ENCODE peak calls at places on chromosomes 16 and 17, in six cellular contexts. B, P, D, L, F and H are unnamed samples.

GRCh38 chr17:43906951-43907424 is 348 bp downstream of the MPP2 start:
- DNase-seq in B (no peak), P (no peak), F (no peak), D (peak), L (no peak), H (no peak)

GRCh38 chr17:57902800-57903759 is 52.1 kb downstream of the CUEDC1 start:
- DNase-seq in F (peak), B (peak), L (peak), P (no peak), D (peak), H (no peak)

GRCh38 chr16:84983308-84983707 is 28.0 kb downstream of the ZDHHC7 start:
- DNase-seq in L (no peak), F (no peak), P (no peak), B (no peak), D (no peak), H (no peak)

GRCh38 chr17:39283098-39283497 is 57.4 kb upstream of the STAC2 start:
- DNase-seq in P (no peak), F (no peak), D (no peak), B (no peak), L (no peak), H (no peak)

GRCh38 chr16:70298988-70299938 is at the start of gene DDX19B:
- DNase-seq in B (peak), F (peak), D (peak), P (peak), L (peak), H (peak)

GRCh38 chr17:75876938-75877751 is 1.2 kb downstream of the TRIM47 start:
- DNase-seq in P (peak), L (peak), B (peak), D (peak), F (peak), H (peak)

GRCh38 chr16:68737046-68737729 is at the start of gene CDH1:
- DNase-seq in P (peak), B (no peak), F (peak), D (no peak), L (no peak), H (peak)

GRCh38 chr16:89122322-89122831 is 28.7 kb downstream of the ACSF3 start:
- DNase-seq in B (peak), P (peak), F (no peak), D (no peak), L (peak), H (no peak)

GRCh38 chr16:50841081-50841886 is 99.4 kb downstream of the CYLD start:
- DNase-seq in D (peak), B (no peak), P (peak), F (no peak), L (no peak), H (peak)

GRCh38 chr17:11290814-11291213 is 49.8 kb downstream of the SHISA6 start:
- DNase-seq in D (no peak), P (no peak), L (no peak), F (no peak), B (no peak), H (no peak)

GRCh38 chr16:637081-638018 is 1.2 kb upstream of the METTL26 start:
- DNase-seq in D (peak), B (peak), F (peak), L (peak), P (peak), H (peak)

GRCh38 chr16:77657016-77657415 is 65.3 kb upstream of the NUDT7 start:
- DNase-seq in P (peak), D (peak), L (no peak), F (peak), B (no peak), H (peak)

GRCh38 chr16:383326-384020 is 1.7 kb upstream of the PGAP6 start:
- DNase-seq in F (peak), L (peak), P (peak), D (no peak), B (no peak), H (peak)

GRCh38 chr17:59387351-59388069 is 56.1 kb downstream of the YPEL2 start:
- DNase-seq in P (no peak), L (no peak), D (peak), F (peak), B (no peak), H (no peak)

GRCh38 chr16:11349599-11350276 is 4.5 kb downstream of the RMI2 start:
- DNase-seq in D (peak), F (peak), B (no peak), P (no peak), L (no peak), H (no peak)

GRCh38 chr17:81000631-81001357 is 9.2 kb downstream of the CHMP6 start:
- DNase-seq in D (no peak), P (no peak), F (peak), L (no peak), B (no peak), H (no peak)

GRCh38 chr16:56769674-56770073 is 39.7 kb downstream of the NUP93 start:
- DNase-seq in P (no peak), D (no peak), L (no peak), B (no peak), F (no peak), H (no peak)

GRCh38 chr17:46842835-46843234 is 8.5 kb upstream of the WNT9B start:
- DNase-seq in F (no peak), B (no peak), D (no peak), P (peak), L (no peak), H (no peak)

GRCh38 chr17:82276951-82277350 is 3.5 kb upstream of the CSNK1D start:
- DNase-seq in F (no peak), D (no peak), L (no peak), P (no peak), B (no peak), H (no peak)

GRCh38 chr17:35011671-35012216 is 31.4 kb downstream of the LIG3 start:
- DNase-seq in D (no peak), F (no peak), P (no peak), L (no peak), B (no peak), H (no peak)

GRCh38 chr17:7004398-7005253 is 7.8 kb upstream of the RNASEK start:
- DNase-seq in B (peak), P (peak), L (peak), F (peak), D (peak), H (peak)

GRCh38 chr17:6061290-6061689 is 8.9 kb upstream of the WSCD1 start:
- DNase-seq in D (peak), B (no peak), P (no peak), L (no peak), F (peak), H (no peak)

GRCh38 chr16:88686062-88686438 is 257 bp downstream of the SNAI3 start:
- DNase-seq in P (peak), F (peak), D (peak), L (no peak), B (peak), H (no peak)

DNA sequence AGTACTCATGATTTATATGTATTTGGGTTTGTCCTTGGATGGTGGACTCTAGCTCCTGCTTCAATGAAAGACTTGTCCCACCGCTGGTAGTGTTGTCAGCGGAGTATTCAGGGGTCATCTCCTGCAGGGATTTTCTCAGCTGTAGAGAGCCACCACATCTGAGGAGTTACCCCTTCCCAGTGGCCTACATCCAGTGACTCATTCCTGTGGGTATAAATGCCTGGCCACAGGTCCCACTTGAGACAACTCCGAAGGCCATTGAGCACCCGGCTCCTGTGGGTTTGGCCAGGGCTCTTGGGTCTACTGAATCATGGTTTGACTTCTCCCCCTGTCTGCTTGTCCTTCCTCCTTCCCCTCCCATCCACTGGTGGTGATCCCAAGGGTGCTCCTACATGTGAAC is 34.6 kb upstream of the WSB1 start:
- DNase-seq in L (no peak), D (no peak), P (no peak), B (no peak), F (no peak), H (no peak)
- TF ChIP-seq EZH2phosphoT487 in L (no peak), D (no peak), P (no peak), B (no peak), F (no peak), H (no peak)

GRCh38 chr16:73956592-73957495 is 339.8 kb upstream of the PSMD7 start:
- DNase-seq in D (peak), F (peak), P (peak), L (peak), B (peak), H (peak)
- TF ChIP-seq EZH2phosphoT487 in D (no peak), F (no peak), P (no peak), L (no peak), B (no peak), H (no peak)

DNA sequence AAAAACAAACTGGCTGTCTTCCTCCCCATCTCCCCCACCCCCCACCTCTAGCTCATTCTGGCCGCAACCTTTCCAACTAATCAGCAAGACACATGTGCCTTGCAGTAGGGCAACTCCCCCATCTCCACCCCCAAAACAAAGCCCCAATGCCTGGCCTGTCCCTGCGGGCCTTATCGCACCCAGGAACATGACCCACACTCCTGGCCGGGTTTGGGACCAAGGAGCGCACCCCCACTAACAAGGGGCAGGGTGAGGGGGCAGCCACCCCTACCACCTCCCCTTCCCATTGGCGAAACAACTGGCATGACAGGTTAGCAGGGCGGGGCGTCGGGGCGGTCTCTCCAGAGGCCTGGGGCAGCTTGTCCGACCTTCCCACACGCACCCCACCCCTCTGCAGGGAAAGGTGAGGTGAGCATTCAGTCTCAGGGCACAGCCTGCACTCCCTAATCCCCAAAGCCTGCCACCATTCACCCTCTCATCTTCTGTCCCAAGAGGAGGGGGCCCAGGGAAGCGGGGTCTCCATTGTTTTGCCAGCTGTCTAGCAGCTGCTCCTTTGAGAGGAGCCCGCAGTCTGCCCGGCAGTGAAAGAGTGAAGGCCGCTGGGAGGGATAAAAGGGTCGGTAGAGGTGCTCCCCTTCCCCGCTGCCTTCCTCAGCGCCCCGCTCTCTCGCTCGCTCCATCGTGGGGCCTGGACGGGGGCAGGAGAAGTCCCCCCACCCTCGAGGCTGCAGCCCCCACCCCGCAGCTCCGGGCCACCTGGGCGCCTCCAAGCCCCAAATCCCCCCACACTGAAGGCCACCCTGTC is 764 bp downstream of the MYO18A start:
- DNase-seq in F (peak), D (peak), P (peak), L (no peak), B (no peak), H (peak)
- TF ChIP-seq EZH2phosphoT487 in F (no peak), D (no peak), P (no peak), L (no peak), B (no peak), H (no peak)

GRCh38 chr17:49521521-49522185 is 26.6 kb downstream of the NGFR start:
- DNase-seq in B (no peak), F (no peak), D (peak), P (no peak), L (no peak), H (no peak)

GRCh38 chr17:49523706-49524472 is 28.8 kb downstream of the NGFR start:
- DNase-seq in L (no peak), B (peak), D (peak), F (peak), P (no peak), H (no peak)

GRCh38 chr17:49523196-49523595 is 28.1 kb downstream of the NGFR start:
- DNase-seq in B (no peak), L (no peak), D (no peak), F (no peak), P (no peak), H (no peak)

GRCh38 chr17:49521088-49521450 is 26.0 kb downstream of the NGFR start:
- DNase-seq in D (no peak), P (no peak), B (no peak), F (no peak), L (no peak), H (no peak)

DNA sequence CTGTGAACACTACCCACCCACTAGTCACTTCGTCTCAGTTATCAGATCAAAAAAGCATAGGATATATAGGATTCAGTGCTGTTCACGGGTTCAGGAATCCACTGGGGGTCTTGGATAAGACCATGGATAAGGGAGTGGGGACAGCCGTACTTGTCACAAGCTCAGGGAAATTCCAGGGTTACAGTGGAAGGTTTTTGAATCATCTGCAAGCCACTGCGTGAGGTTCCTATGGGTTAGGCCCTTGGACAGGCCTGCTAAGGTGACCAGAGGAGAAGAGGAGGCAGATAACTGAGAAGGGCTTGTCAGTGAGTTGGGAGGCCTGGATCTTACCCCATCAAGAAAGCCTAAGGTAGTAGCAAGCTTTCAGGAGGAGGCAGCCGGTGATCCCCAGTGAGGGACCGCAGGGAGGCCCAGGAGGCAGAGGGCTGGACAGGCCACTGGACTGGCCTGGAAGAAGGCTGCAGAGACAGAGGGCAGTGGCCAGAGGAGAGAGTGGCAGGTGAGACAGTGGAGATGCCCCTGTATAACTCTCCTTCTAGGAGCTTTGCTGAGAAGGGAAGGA is 27.3 kb downstream of the NGFR start:
- DNase-seq in L (no peak), B (no peak), D (no peak), F (no peak), P (no peak), H (no peak)
- TF ChIP-seq EZH2phosphoT487 in L (no peak), B (no peak), D (no peak), F (no peak), P (no peak), H (no peak)

DNA sequence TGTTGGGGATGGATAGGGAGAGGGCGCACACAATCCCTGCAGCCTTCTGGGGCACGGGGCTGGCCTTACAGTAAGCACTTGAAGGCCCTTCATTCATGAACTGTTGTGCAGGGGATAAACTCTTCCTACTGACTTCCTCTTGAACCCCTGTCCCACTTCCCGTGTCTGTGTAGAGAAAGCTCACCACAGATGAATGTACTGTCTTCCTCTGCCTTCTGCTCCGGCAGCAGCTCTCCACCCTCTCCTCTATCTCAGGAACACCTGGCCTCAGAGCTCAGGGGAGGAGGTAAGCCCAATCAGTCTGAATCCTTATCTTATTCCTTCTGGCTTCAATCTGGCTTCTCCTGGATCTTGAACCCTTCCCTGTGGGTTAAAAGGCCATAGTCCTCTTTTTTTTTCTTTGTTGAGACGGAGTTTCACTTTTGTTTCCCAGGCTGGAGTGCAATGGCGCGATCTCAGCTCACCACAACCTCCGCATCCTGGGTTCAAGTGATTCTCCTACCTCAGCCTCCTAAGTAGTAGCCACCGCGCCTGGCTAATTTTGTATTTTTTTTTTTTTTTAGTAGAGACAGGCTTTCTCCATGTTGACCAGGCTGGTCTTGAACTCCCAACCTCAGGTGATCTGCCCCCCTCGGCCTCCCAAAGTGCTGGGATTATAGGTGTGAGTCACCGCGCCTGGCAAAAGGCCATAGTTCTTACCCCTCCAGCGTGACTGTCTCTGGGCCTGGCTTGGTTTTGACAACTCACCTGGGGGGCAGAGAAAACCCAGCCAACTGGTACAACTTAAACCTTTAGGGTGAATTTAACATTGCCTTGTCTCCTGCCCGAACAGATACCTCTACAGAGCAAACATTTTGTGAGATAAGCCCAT is 7.2 kb upstream of the SLC52A1 start:
- DNase-seq in P (no peak), F (no peak), D (no peak), B (no peak), L (no peak), H (no peak)
- TF ChIP-seq EZH2phosphoT487 in P (no peak), F (no peak), D (no peak), B (no peak), L (no peak), H (no peak)

GRCh38 chr17:78272181-78272913 is 40.9 kb downstream of the TMEM235 start:
- DNase-seq in P (peak), D (no peak), F (peak), L (peak), B (peak), H (peak)
- TF ChIP-seq EZH2phosphoT487 in P (no peak), D (no peak), F (no peak), L (no peak), B (no peak), H (no peak)

GRCh38 chr17:26774291-26775218 is 519.4 kb upstream of the WSB1 start:
- DNase-seq in P (no peak), D (no peak), F (no peak), L (no peak), B (no peak), H (no peak)
- TF ChIP-seq EZH2phosphoT487 in P (no peak), D (no peak), F (no peak), L (no peak), B (no peak), H (no peak)

GRCh38 chr16:14132696-14133048 is 61.6 kb downstream of the MRTFB start:
- DNase-seq in P (no peak), B (no peak), D (peak), L (no peak), F (no peak), H (no peak)
- TF ChIP-seq EZH2phosphoT487 in P (no peak), B (no peak), D (no peak), L (no peak), F (no peak), H (no peak)